ENCODE peak calls at places on chromosomes 2 and 18, in six cellular contexts. One of them, this sample, is unnamed.

GRCh38 chr18:811192-812122 is 585 bp downstream of the YES1 start:
- DNase-seq in CD14-positive monocyte: no peak
- DNase-seq in amniotic stem cell: peak
- DNase-seq in T-helper 1 cell: peak
- DNase-seq in nephron progenitor cell: peak
- DNase-seq in stimulated activated CD4-positive, alpha-beta T cell treated with anti-CD3 and anti-CD28 coated beads, Interleukin-12 subunit alpha, Interleukin-12 subunit beta, amount 100 ng/mL, for 48 hours: no peak
- DNase-seq in this sample: peak

GRCh38 chr2:204625135-204625534 is 79.9 kb downstream of the PARD3B start:
- DNase-seq in amniotic stem cell: no peak
- DNase-seq in CD14-positive monocyte: no peak
- DNase-seq in T-helper 1 cell: no peak
- DNase-seq in stimulated activated CD4-positive, alpha-beta T cell treated with anti-CD3 and anti-CD28 coated beads, Interleukin-12 subunit alpha, Interleukin-12 subunit beta, amount 100 ng/mL, for 48 hours: no peak
- DNase-seq in nephron progenitor cell: no peak
- DNase-seq in this sample: peak

GRCh38 chr18:55833543-55833942 is 245.6 kb upstream of the TCF4 start:
- DNase-seq in stimulated activated CD4-positive, alpha-beta T cell treated with anti-CD3 and anti-CD28 coated beads, Interleukin-12 subunit alpha, Interleukin-12 subunit beta, amount 100 ng/mL, for 48 hours: no peak
- DNase-seq in T-helper 1 cell: no peak
- DNase-seq in nephron progenitor cell: no peak
- DNase-seq in amniotic stem cell: peak
- DNase-seq in CD14-positive monocyte: no peak
- DNase-seq in this sample: peak

GRCh38 chr2:177771191-177771590 is 301.4 kb downstream of the PDE11A start:
- DNase-seq in amniotic stem cell: no peak
- DNase-seq in stimulated activated CD4-positive, alpha-beta T cell treated with anti-CD3 and anti-CD28 coated beads, Interleukin-12 subunit alpha, Interleukin-12 subunit beta, amount 100 ng/mL, for 48 hours: no peak
- DNase-seq in nephron progenitor cell: no peak
- DNase-seq in T-helper 1 cell: no peak
- DNase-seq in CD14-positive monocyte: no peak
- DNase-seq in this sample: no peak

GRCh38 chr2:219430633-219431615 is 3.7 kb upstream of the SPEG start:
- DNase-seq in amniotic stem cell: no peak
- DNase-seq in stimulated activated CD4-positive, alpha-beta T cell treated with anti-CD3 and anti-CD28 coated beads, Interleukin-12 subunit alpha, Interleukin-12 subunit beta, amount 100 ng/mL, for 48 hours: no peak
- DNase-seq in nephron progenitor cell: no peak
- DNase-seq in T-helper 1 cell: no peak
- DNase-seq in CD14-positive monocyte: no peak
- DNase-seq in this sample: no peak

GRCh38 chr18:33983126-33983525 is 241.6 kb downstream of the NOL4 start:
- DNase-seq in nephron progenitor cell: no peak
- DNase-seq in T-helper 1 cell: no peak
- DNase-seq in amniotic stem cell: no peak
- DNase-seq in CD14-positive monocyte: no peak
- DNase-seq in stimulated activated CD4-positive, alpha-beta T cell treated with anti-CD3 and anti-CD28 coated beads, Interleukin-12 subunit alpha, Interleukin-12 subunit beta, amount 100 ng/mL, for 48 hours: no peak
- DNase-seq in this sample: no peak

GRCh38 chr2:207276248-207276647 is 110.5 kb upstream of the KLF7 start:
- DNase-seq in CD14-positive monocyte: no peak
- DNase-seq in stimulated activated CD4-positive, alpha-beta T cell treated with anti-CD3 and anti-CD28 coated beads, Interleukin-12 subunit alpha, Interleukin-12 subunit beta, amount 100 ng/mL, for 48 hours: no peak
- DNase-seq in T-helper 1 cell: no peak
- DNase-seq in amniotic stem cell: no peak
- DNase-seq in nephron progenitor cell: no peak
- DNase-seq in this sample: no peak

GRCh38 chr2:9222246-9222898 is 15.8 kb downstream of the ASAP2 start:
- DNase-seq in stimulated activated CD4-positive, alpha-beta T cell treated with anti-CD3 and anti-CD28 coated beads, Interleukin-12 subunit alpha, Interleukin-12 subunit beta, amount 100 ng/mL, for 48 hours: no peak
- DNase-seq in CD14-positive monocyte: no peak
- DNase-seq in amniotic stem cell: no peak
- DNase-seq in T-helper 1 cell: no peak
- DNase-seq in nephron progenitor cell: no peak
- DNase-seq in this sample: no peak

GRCh38 chr18:34457761-34458160 is 233.0 kb upstream of the NOL4 start:
- DNase-seq in CD14-positive monocyte: no peak
- DNase-seq in nephron progenitor cell: no peak
- DNase-seq in amniotic stem cell: no peak
- DNase-seq in stimulated activated CD4-positive, alpha-beta T cell treated with anti-CD3 and anti-CD28 coated beads, Interleukin-12 subunit alpha, Interleukin-12 subunit beta, amount 100 ng/mL, for 48 hours: no peak
- DNase-seq in T-helper 1 cell: no peak
- DNase-seq in this sample: no peak

GRCh38 chr2:186486651-186487647 is 889 bp downstream of the ZC3H15 start:
- DNase-seq in amniotic stem cell: no peak
- DNase-seq in T-helper 1 cell: no peak
- DNase-seq in nephron progenitor cell: no peak
- DNase-seq in CD14-positive monocyte: no peak
- DNase-seq in stimulated activated CD4-positive, alpha-beta T cell treated with anti-CD3 and anti-CD28 coated beads, Interleukin-12 subunit alpha, Interleukin-12 subunit beta, amount 100 ng/mL, for 48 hours: peak
- DNase-seq in this sample: peak

GRCh38 chr18:65835881-65836280 is 85.1 kb downstream of the CDH7 start:
- DNase-seq in CD14-positive monocyte: no peak
- DNase-seq in nephron progenitor cell: no peak
- DNase-seq in stimulated activated CD4-positive, alpha-beta T cell treated with anti-CD3 and anti-CD28 coated beads, Interleukin-12 subunit alpha, Interleukin-12 subunit beta, amount 100 ng/mL, for 48 hours: no peak
- DNase-seq in amniotic stem cell: no peak
- DNase-seq in T-helper 1 cell: no peak
- DNase-seq in this sample: no peak

GRCh38 chr2:178211943-178212342 is 17.6 kb downstream of the OSBPL6 start:
- DNase-seq in stimulated activated CD4-positive, alpha-beta T cell treated with anti-CD3 and anti-CD28 coated beads, Interleukin-12 subunit alpha, Interleukin-12 subunit beta, amount 100 ng/mL, for 48 hours: no peak
- DNase-seq in amniotic stem cell: no peak
- DNase-seq in CD14-positive monocyte: no peak
- DNase-seq in T-helper 1 cell: no peak
- DNase-seq in nephron progenitor cell: no peak
- DNase-seq in this sample: no peak

GRCh38 chr2:85308951-85309555 is 18.7 kb downstream of the TGOLN2 start:
- DNase-seq in nephron progenitor cell: peak
- DNase-seq in stimulated activated CD4-positive, alpha-beta T cell treated with anti-CD3 and anti-CD28 coated beads, Interleukin-12 subunit alpha, Interleukin-12 subunit beta, amount 100 ng/mL, for 48 hours: no peak
- DNase-seq in T-helper 1 cell: no peak
- DNase-seq in amniotic stem cell: peak
- DNase-seq in CD14-positive monocyte: no peak
- DNase-seq in this sample: peak

GRCh38 chr2:1736045-1736444 is 8.3 kb downstream of the PXDN start:
- DNase-seq in T-helper 1 cell: no peak
- DNase-seq in stimulated activated CD4-positive, alpha-beta T cell treated with anti-CD3 and anti-CD28 coated beads, Interleukin-12 subunit alpha, Interleukin-12 subunit beta, amount 100 ng/mL, for 48 hours: no peak
- DNase-seq in CD14-positive monocyte: no peak
- DNase-seq in nephron progenitor cell: no peak
- DNase-seq in amniotic stem cell: no peak
- DNase-seq in this sample: no peak

GRCh38 chr2:170485254-170485653 is 229.9 kb upstream of the SP5 start:
- DNase-seq in nephron progenitor cell: no peak
- DNase-seq in stimulated activated CD4-positive, alpha-beta T cell treated with anti-CD3 and anti-CD28 coated beads, Interleukin-12 subunit alpha, Interleukin-12 subunit beta, amount 100 ng/mL, for 48 hours: no peak
- DNase-seq in T-helper 1 cell: no peak
- DNase-seq in CD14-positive monocyte: no peak
- DNase-seq in amniotic stem cell: no peak
- DNase-seq in this sample: no peak

This sample was measured in AG08396.